ENCODE peak calls at places on chromosomes 13 and 19, in four cellular contexts. I, B, M and G are unnamed samples.

GRCh38 chr13:99307648-99308339 is 595 bp upstream of the GPR183 start:
- DNase-seq in I (no peak), B (no peak), M (no peak), G (no peak)

GRCh38 chr19:39677931-39678889 is 22.5 kb downstream of the LGALS16 start:
- DNase-seq in I (no peak), B (no peak), M (no peak), G (no peak)

GRCh38 chr19:14413355-14413754 is 5.8 kb downstream of the DDX39A start:
- DNase-seq in I (no peak), B (no peak), M (no peak), G (no peak)

GRCh38 chr13:112619730-112620639 is 32.0 kb upstream of the TUBGCP3 start:
- DNase-seq in I (no peak), B (peak), M (no peak), G (no peak)

GRCh38 chr13:81051873-81052272 is 710.9 kb upstream of the SPRY2 start:
- DNase-seq in I (no peak), B (no peak), M (no peak), G (no peak)

GRCh38 chr19:43563816-43564215 is 11.5 kb downstream of the XRCC1 start:
- DNase-seq in I (no peak), B (no peak), M (no peak), G (no peak)

GRCh38 chr19:41476583-41476982 is 33.6 kb downstream of the ERICH4 start:
- DNase-seq in I (no peak), B (no peak), M (no peak), G (no peak)

GRCh38 chr19:15114153-15114540 is 6.9 kb downstream of the SYDE1 start:
- DNase-seq in I (no peak), B (no peak), M (no peak), G (no peak)

GRCh38 chr13:42968906-42969305 is 23.1 kb downstream of the EPSTI1 start:
- DNase-seq in I (no peak), B (no peak), M (no peak), G (no peak)

GRCh38 chr13:92317066-92317465 is 909.5 kb upstream of the GPC6 start:
- DNase-seq in I (no peak), B (no peak), M (no peak), G (no peak)